ENCODE peak calls at places on chromosomes 2 and 18, in four cellular contexts. One of them, this sample, is unnamed.

GRCh38 chr18:57898506-57899124 is 95.5 kb upstream of the ATP8B1 start:
- DNase-seq in K562: no peak
- DNase-seq in HepG2: no peak
- DNase-seq in GM12878: no peak
- DNase-seq in this sample: no peak

GRCh38 chr2:186827426-186827825 is 21.5 kb downstream of the ZSWIM2 start:
- DNase-seq in K562: no peak
- DNase-seq in HepG2: no peak
- DNase-seq in GM12878: no peak
- DNase-seq in this sample: no peak

GRCh38 chr2:110770696-110771425 is 38.5 kb downstream of the ACOXL start:
- DNase-seq in K562: no peak
- DNase-seq in HepG2: no peak
- DNase-seq in GM12878: no peak
- DNase-seq in this sample: peak

GRCh38 chr2:199379251-199379650 is 78.5 kb downstream of the SATB2 start:
- DNase-seq in K562: no peak
- DNase-seq in HepG2: no peak
- DNase-seq in GM12878: no peak
- DNase-seq in this sample: no peak

GRCh38 chr18:74834424-74835309 is 237.0 kb downstream of the ZNF407 start:
- DNase-seq in K562: no peak
- DNase-seq in HepG2: peak
- DNase-seq in GM12878: no peak
- DNase-seq in this sample: no peak

GRCh38 chr2:174780191-174780590 is 15.9 kb upstream of the CHRNA1 start:
- DNase-seq in K562: no peak
- DNase-seq in HepG2: no peak
- DNase-seq in GM12878: no peak
- DNase-seq in this sample: no peak

GRCh38 chr18:33201509-33201926 is 239.0 kb downstream of the CCDC178 start:
- DNase-seq in K562: no peak
- DNase-seq in HepG2: peak
- DNase-seq in GM12878: no peak
- DNase-seq in this sample: peak

GRCh38 chr2:156132130-156132529 is 200.4 kb downstream of the NR4A2 start:
- DNase-seq in K562: peak
- DNase-seq in HepG2: no peak
- DNase-seq in GM12878: no peak
- DNase-seq in this sample: no peak

GRCh38 chr2:231930601-231931281 is 4.5 kb upstream of the NPPC start:
- DNase-seq in K562: no peak
- DNase-seq in HepG2: no peak
- DNase-seq in GM12878: no peak
- DNase-seq in this sample: no peak

GRCh38 chr2:226791056-226791486 is 8.5 kb downstream of the IRS1 start:
- DNase-seq in K562: no peak
- DNase-seq in HepG2: no peak
- DNase-seq in GM12878: peak
- DNase-seq in this sample: no peak

GRCh38 chr2:147844691-147845607 is at the start of gene ACVR2A:
- DNase-seq in K562: peak
- DNase-seq in HepG2: peak
- DNase-seq in GM12878: peak
- DNase-seq in this sample: peak

GRCh38 chr2:241271641-241272297 is 43.7 kb downstream of the HDLBP start:
- DNase-seq in K562: peak
- DNase-seq in HepG2: peak
- DNase-seq in GM12878: no peak
- DNase-seq in this sample: peak

GRCh38 chr2:197786010-197786877 is 1.1 kb upstream of the BOLL start:
- DNase-seq in K562: no peak
- DNase-seq in HepG2: no peak
- DNase-seq in GM12878: no peak
- DNase-seq in this sample: peak

GRCh38 chr2:207156451-207157161 is 9.1 kb downstream of the KLF7 start:
- DNase-seq in K562: no peak
- DNase-seq in HepG2: peak
- DNase-seq in GM12878: no peak
- DNase-seq in this sample: no peak

GRCh38 chr2:226649871-226650660 is 149.6 kb downstream of the IRS1 start:
- DNase-seq in K562: no peak
- DNase-seq in HepG2: peak
- DNase-seq in GM12878: peak
- DNase-seq in this sample: no peak

GRCh38 chr18:8912348-8913057 is 190.0 kb upstream of the NDUFV2 start:
- DNase-seq in K562: peak
- DNase-seq in HepG2: no peak
- DNase-seq in GM12878: no peak
- DNase-seq in this sample: no peak

GRCh38 chr2:188495990-188496431 is 204.3 kb downstream of the GULP1 start:
- DNase-seq in K562: peak
- DNase-seq in HepG2: no peak
- DNase-seq in GM12878: no peak
- DNase-seq in this sample: peak

GRCh38 chr18:56645415-56646016 is 5.6 kb upstream of the WDR7 start:
- DNase-seq in K562: no peak
- DNase-seq in HepG2: no peak
- DNase-seq in GM12878: no peak
- DNase-seq in this sample: no peak

GRCh38 chr2:74502720-74503505 is 3.5 kb upstream of the LBX2 start:
- DNase-seq in K562: peak
- DNase-seq in HepG2: peak
- DNase-seq in GM12878: no peak
- DNase-seq in this sample: peak

GRCh38 chr18:6489977-6490376 is 75.3 kb upstream of the L3MBTL4 start:
- DNase-seq in K562: no peak
- DNase-seq in HepG2: no peak
- DNase-seq in GM12878: no peak
- DNase-seq in this sample: no peak

GRCh38 chr2:173898996-173899395 is 66.2 kb downstream of the SP3 start:
- DNase-seq in K562: no peak
- DNase-seq in HepG2: no peak
- DNase-seq in GM12878: peak
- DNase-seq in this sample: no peak

GRCh38 chr2:32457814-32458213 is 101.0 kb downstream of the BIRC6 start:
- DNase-seq in K562: no peak
- DNase-seq in HepG2: no peak
- DNase-seq in GM12878: no peak
- DNase-seq in this sample: no peak

GRCh38 chr2:191800874-191801273 is 46.0 kb downstream of the CAVIN2 start:
- DNase-seq in K562: no peak
- DNase-seq in HepG2: no peak
- DNase-seq in GM12878: no peak
- DNase-seq in this sample: no peak

GRCh38 chr2:1494257-1494656 is 81.0 kb downstream of the TPO start:
- DNase-seq in K562: no peak
- DNase-seq in HepG2: no peak
- DNase-seq in GM12878: no peak
- DNase-seq in this sample: no peak

GRCh38 chr2:145751634-145752033 is 1231.7 kb upstream of the ZEB2 start:
- DNase-seq in K562: peak
- DNase-seq in HepG2: no peak
- DNase-seq in GM12878: peak
- DNase-seq in this sample: no peak
- TF ChIP-seq POLR2AphosphoS5 in K562: no peak
- TF ChIP-seq POLR2AphosphoS5 in HepG2: no peak
- TF ChIP-seq POLR2AphosphoS5 in GM12878: no peak
- TF ChIP-seq POLR2AphosphoS5 in this sample: no peak

GRCh38 chr2:221895366-221896121 is 323.4 kb upstream of the EPHA4 start:
- DNase-seq in K562: no peak
- DNase-seq in HepG2: no peak
- DNase-seq in GM12878: no peak
- DNase-seq in this sample: no peak

GRCh38 chr2:221897718-221898117 is 325.6 kb upstream of the EPHA4 start:
- DNase-seq in K562: no peak
- DNase-seq in HepG2: no peak
- DNase-seq in GM12878: no peak
- DNase-seq in this sample: no peak

GRCh38 chr2:221896505-221897151 is 324.5 kb upstream of the EPHA4 start:
- DNase-seq in K562: no peak
- DNase-seq in HepG2: no peak
- DNase-seq in GM12878: no peak
- DNase-seq in this sample: no peak
- H2AFZ ChIP-seq in K562: no peak
- H2AFZ ChIP-seq in HepG2: no peak
- H2AFZ ChIP-seq in GM12878: no peak
- H2AFZ ChIP-seq in this sample: no peak

DNA sequence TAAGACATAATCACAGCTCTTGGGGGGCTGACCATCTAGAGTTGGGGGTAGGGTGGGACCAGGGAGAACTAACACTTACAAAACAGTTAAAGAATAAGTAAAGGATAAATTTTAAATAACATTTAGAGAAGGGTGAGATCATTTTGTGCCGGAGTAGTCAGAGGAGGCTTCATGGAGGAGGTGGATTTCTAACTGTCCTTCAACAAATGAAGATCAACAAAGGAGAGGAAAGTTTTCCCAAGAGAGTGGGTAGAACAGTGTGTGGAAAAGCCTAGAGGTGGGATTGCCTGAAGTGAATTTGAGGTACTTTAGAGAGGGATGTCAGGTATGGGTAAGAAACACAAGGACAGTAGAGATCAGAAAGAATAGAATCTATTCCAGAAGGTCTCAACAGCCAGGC is 7.3 kb downstream of the PROKR1 start:
- DNase-seq in K562: no peak
- DNase-seq in HepG2: no peak
- DNase-seq in GM12878: no peak
- DNase-seq in this sample: no peak
- TF ChIP-seq MXI1 in K562: no peak
- TF ChIP-seq MXI1 in HepG2: no peak
- TF ChIP-seq MXI1 in GM12878: no peak
- TF ChIP-seq MXI1 in this sample: no peak

DNA sequence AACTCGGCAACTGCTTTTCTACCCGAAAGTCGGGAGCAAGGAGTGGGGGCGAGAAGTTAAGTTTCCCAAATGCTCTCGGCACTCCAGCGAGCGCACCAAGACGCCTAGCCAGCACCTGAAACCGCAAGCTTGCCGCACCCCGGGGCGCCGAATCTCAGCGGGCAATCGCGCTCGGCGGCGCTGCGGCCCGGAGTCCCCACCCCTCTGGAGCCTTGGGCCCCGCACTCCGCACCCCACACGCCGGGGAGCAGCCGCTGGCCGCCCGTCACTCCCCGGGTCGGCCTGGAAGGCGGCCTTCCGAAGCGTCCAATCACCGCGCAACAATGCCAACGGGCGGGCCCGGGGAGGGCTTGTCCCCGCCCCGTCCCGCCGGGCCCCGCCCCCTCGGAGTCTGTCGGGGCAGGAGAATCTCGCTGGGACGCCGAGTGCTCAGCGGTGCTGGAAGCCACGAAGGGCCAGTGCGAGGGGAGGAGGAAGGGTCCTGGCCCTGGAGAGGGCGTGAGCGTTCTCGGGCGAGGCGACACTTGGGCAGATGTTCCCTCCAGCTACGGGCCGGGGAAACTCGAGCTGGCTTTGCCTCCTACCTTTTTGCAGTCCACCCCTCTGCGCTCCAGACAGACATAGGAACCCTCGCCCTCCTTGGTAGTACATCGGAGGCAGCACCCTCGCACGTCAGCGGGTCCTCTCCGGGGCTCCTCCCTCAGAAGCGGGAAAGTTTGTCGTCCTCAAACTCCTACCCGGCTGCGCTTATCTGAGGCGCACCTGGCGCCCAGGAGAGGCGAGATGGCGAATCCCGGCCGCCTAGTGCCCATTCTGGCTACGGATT is 1.1 kb upstream of the ZBTB7C start:
- DNase-seq in K562: peak
- DNase-seq in HepG2: peak
- DNase-seq in GM12878: no peak
- DNase-seq in this sample: peak
- TF ChIP-seq POLR2AphosphoS5 in K562: no peak
- TF ChIP-seq POLR2AphosphoS5 in HepG2: no peak
- TF ChIP-seq POLR2AphosphoS5 in GM12878: no peak
- TF ChIP-seq POLR2AphosphoS5 in this sample: no peak

DNA sequence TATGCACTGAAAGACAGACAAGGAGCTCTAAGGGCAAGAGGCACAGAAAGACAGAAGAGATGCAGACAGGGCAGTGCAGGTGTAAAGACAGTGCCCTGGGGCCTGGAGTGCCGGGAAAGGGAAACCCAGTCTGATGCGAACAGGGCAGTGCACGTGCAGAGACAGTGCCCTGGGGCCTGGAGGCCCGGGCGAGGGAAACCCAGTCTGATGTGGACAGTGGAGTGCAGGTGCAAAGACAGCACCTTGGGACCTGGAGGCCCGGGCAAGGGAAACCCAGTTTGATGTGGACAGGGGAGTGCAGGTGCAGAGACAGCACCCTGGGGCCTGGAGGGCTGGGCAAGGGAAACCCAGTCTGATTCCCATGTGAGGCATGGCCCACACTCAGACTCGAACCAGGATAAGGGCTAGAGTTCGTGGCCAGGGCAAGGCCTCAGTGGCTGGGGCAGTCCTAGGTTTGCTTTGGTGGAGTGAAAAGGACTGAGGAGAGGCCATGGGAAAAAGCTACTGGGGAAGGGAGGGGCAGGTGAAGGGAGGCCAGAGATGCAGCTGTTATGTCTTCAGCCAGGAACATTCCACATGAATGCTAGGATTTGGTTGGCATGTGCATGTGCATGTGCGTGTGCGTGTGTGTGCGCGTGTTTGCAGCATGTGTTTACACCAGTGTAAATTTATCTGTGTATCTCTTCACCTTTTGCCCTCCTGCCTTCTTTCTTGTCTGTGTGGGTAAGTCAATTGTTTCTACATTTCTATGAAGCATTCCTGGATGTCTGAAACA is 39.0 kb upstream of the DNMT3A start:
- DNase-seq in K562: no peak
- DNase-seq in HepG2: no peak
- DNase-seq in GM12878: no peak
- DNase-seq in this sample: no peak
- H2AFZ ChIP-seq in K562: no peak
- H2AFZ ChIP-seq in HepG2: no peak
- H2AFZ ChIP-seq in GM12878: no peak
- H2AFZ ChIP-seq in this sample: no peak

GRCh38 chr18:27599202-27599829 is 414.2 kb upstream of the CHST9 start:
- DNase-seq in K562: peak
- DNase-seq in HepG2: peak
- DNase-seq in GM12878: no peak
- DNase-seq in this sample: peak
- TF ChIP-seq MXI1 in K562: no peak
- TF ChIP-seq MXI1 in HepG2: no peak
- TF ChIP-seq MXI1 in GM12878: no peak
- TF ChIP-seq MXI1 in this sample: no peak

DNA sequence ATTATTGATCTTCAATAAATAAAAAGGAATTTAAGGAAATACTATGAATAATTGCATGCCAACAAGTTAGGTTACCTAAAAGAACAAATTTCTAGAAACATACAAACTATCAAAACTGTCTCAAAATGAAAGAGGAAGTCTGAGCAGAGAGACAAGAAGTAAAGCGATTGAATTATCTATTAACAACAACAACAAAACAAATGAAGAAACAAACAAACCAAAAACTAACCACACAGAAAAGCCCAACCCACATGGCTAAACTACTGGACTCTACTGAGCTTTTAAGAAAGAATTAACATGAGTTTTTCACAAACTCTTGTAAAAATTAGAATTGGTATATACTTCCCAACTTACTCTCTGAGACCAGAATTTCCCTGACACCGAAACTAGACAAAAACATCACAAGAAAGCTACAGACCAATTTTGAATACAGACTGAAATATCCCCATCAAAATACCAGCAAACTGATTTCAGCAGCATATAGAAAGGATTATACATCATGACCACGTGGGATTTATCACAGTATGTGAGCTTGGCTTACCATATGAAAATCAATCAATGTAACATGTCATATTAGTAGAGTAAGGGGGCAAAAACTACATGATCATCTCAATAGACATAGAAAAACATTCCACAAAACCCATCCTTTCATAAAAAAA is 16.6 kb upstream of the GALNT1 start:
- DNase-seq in K562: no peak
- DNase-seq in HepG2: no peak
- DNase-seq in GM12878: no peak
- DNase-seq in this sample: no peak
- TF ChIP-seq POLR2AphosphoS5 in K562: no peak
- TF ChIP-seq POLR2AphosphoS5 in HepG2: no peak
- TF ChIP-seq POLR2AphosphoS5 in GM12878: no peak
- TF ChIP-seq POLR2AphosphoS5 in this sample: no peak

This sample was measured in SK-N-SH.